ENCODE peak calls at places on chromosome 20, in eight cellular contexts. R, U, Q, S, Y, V, B and W are unnamed samples.

GRCh38 chr20:45968081-45968671 is 3.8 kb downstream of the ZNF335 start:
- DNase-seq in S (no peak), V (no peak), U (no peak), Q (no peak), Y (no peak), B (no peak), R (no peak), W (no peak)

GRCh38 chr20:63979549-63980316 is at the start of gene SAMD10:
- DNase-seq in B (no peak), Q (peak), V (peak), S (no peak), R (no peak), Y (peak), U (peak), W (no peak)

GRCh38 chr20:46934746-46935283 is 40.2 kb downstream of the EYA2 start:
- DNase-seq in Q (no peak), B (no peak), Y (no peak), S (no peak), R (no peak), U (no peak), V (no peak), W (no peak)

GRCh38 chr20:15887387-15887786 is 685.9 kb downstream of the KIF16B start:
- DNase-seq in V (no peak), B (no peak), S (no peak), U (no peak), Y (no peak), R (no peak), Q (no peak), W (no peak)

GRCh38 chr20:21105429-21106170 is 558 bp downstream of the LINC00237 start:
- DNase-seq in S (no peak), V (no peak), U (no peak), Q (no peak), Y (no peak), R (no peak), B (no peak), W (peak)

GRCh38 chr20:32164984-32165735 is 42.4 kb downstream of the PLAGL2 start:
- DNase-seq in Q (peak), S (no peak), V (no peak), R (no peak), U (no peak), B (no peak), Y (no peak), W (no peak)

GRCh38 chr20:46031014-46031569 is 2.1 kb downstream of the SLC12A5 start:
- DNase-seq in B (no peak), Y (no peak), S (no peak), V (no peak), Q (no peak), U (no peak), R (no peak), W (no peak)

GRCh38 chr20:40532103-40532502 is 156.9 kb downstream of the MAFB start:
- DNase-seq in R (no peak), B (peak), Q (no peak), Y (no peak), S (no peak), U (peak), V (peak), W (no peak)

GRCh38 chr20:20480689-20481088 is 112.8 kb downstream of the INSM1 start:
- DNase-seq in R (no peak), Y (no peak), B (no peak), U (no peak), S (peak), V (no peak), Q (no peak), W (peak)

GRCh38 chr20:10527781-10528180 is 92.7 kb downstream of the SLX4IP start:
- DNase-seq in Q (no peak), U (no peak), Y (no peak), S (no peak), V (no peak), R (no peak), B (no peak), W (no peak)

GRCh38 chr20:10530883-10531282 is 95.8 kb downstream of the SLX4IP start:
- DNase-seq in S (no peak), U (no peak), V (no peak), R (no peak), Y (no peak), B (no peak), Q (no peak), W (no peak)

GRCh38 chr20:10536531-10536930 is 101.4 kb downstream of the SLX4IP start:
- DNase-seq in S (peak), R (no peak), Q (no peak), Y (no peak), U (no peak), V (peak), B (peak), W (no peak)

GRCh38 chr20:10532351-10532750 is 97.2 kb downstream of the SLX4IP start:
- DNase-seq in V (no peak), Q (no peak), U (no peak), B (no peak), Y (no peak), S (no peak), R (no peak), W (no peak)

DNA sequence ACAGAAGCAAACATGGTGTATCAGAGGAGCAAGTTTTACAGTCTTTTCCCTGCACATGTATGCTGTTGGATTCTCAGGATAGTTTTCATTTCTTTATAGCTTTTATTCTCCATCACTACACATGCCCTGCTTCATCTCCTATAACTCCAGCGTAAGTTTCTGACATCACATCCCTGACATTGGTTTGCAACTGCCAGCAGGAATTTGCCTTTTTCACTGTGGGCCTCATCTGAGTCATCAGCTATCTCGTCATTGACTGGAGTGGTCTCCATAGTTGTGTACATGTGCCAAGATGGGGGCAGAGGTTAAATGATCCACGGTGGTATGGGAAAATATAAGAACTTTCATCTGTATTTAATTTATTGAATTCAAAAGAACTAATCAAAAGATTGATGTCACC is 96.7 kb downstream of the SLX4IP start:
- DNase-seq in U (no peak), Q (no peak), R (no peak), V (no peak), Y (no peak), B (no peak), S (no peak), W (no peak)
- TF ChIP-seq CTCF in U (no peak), Q (no peak), R (no peak), V (no peak), Y (no peak), B (no peak), S (no peak), W (no peak)

DNA sequence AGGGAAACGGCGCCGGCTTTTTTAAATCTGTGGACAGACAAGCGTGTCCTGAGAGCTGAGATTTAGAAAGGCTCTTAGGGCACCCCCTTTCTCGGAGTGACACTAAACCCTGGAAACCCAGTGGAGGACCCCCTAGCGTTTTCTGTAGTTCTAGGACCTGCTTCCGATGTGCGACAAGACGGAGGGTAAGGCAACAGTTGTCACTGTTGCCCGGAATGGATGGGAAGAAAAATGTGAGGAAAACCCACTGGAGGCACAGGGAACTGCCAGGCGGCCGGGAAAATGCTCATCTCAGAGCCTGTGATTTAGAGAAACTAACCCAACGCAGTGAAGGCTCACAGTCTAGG is 551 bp upstream of the ATP5F1E start:
- DNase-seq in R (no peak), Y (no peak), B (peak), Q (no peak), U (no peak), S (no peak), V (no peak), W (peak)
- TF ChIP-seq CTCF in R (no peak), Y (peak), B (peak), Q (no peak), U (no peak), S (peak), V (peak), W (no peak)

GRCh38 chr20:2742934-2743559 is 50.5 kb downstream of the EBF4 start:
- DNase-seq in B (peak), S (peak), V (peak), R (no peak), Q (peak), Y (peak), U (peak), W (peak)
- TF ChIP-seq CTCF in B (peak), S (peak), V (peak), R (no peak), Q (peak), Y (peak), U (peak), W (peak)

DNA sequence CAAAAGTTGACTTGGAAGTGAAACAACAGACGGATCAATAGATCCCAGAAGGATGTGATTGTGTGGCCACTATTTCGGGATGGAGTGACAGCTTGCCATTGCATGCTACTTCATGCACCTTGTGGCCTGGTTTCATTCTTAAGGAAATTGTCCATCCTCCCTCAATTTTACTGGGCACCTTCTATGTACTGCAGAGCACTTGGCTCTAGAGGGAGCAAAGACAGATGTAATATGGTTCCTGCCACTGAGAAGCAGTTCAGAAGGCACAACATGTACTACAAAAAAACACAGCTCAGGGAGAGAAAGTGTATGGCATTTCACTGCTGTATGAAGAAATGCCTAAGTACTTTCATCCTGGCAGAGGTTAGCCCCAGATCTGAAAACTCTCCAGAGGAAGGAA is 91.9 kb downstream of the FOXA2 start:
- DNase-seq in V (no peak), S (no peak), R (no peak), B (no peak), U (no peak), Q (no peak), Y (no peak), W (no peak)
- TF ChIP-seq CTCF in V (no peak), S (no peak), R (no peak), B (no peak), U (no peak), Q (no peak), Y (no peak), W (no peak)